ENCODE peak calls at places on chromosomes 4 and X, in seven cellular contexts. V, G, B, A, I, D and Z are unnamed samples.

GRCh38 chr4:155906554-155907247 is 3.2 kb downstream of the TDO2 start:
- DNase-seq in V (no peak), G (peak), B (peak), A (peak), I (no peak), D (peak), Z (peak)

GRCh38 chr4:87427518-87427868 is 5.1 kb downstream of the NUDT9 start:
- DNase-seq in V (no peak), G (peak), B (no peak), A (no peak), I (no peak), D (no peak), Z (no peak)

GRCh38 chr4:148152868-148153630 is 289.2 kb downstream of the NR3C2 start:
- DNase-seq in V (no peak), G (no peak), B (no peak), A (no peak), I (no peak), D (no peak), Z (no peak)

GRCh38 chr4:21009956-21010355 is 309.7 kb downstream of the PACRGL start:
- DNase-seq in V (no peak), G (no peak), B (no peak), A (no peak), I (no peak), D (no peak), Z (no peak)

GRCh38 chrX:138775501-138775900 is 64.0 kb upstream of the FGF13 start:
- DNase-seq in V (peak), G (no peak), B (peak), A (peak), I (no peak), D (no peak), Z (no peak)

GRCh38 chrX:112235547-112235946 is 153.0 kb upstream of the TRPC5 start:
- DNase-seq in V (no peak), G (no peak), B (no peak), A (no peak), I (no peak), D (no peak), Z (no peak)

GRCh38 chr4:14284578-14284977 is 657.1 kb upstream of the BOD1L1 start:
- DNase-seq in V (no peak), G (no peak), B (no peak), A (no peak), I (no peak), D (no peak), Z (no peak)

GRCh38 chr4:140095694-140096482 is 58.1 kb downstream of the MAML3 start:
- DNase-seq in V (peak), G (no peak), B (peak), A (peak), I (peak), D (no peak), Z (peak)

GRCh38 chrX:120446503-120446902 is 22.6 kb downstream of the LAMP2 start:
- DNase-seq in V (no peak), G (peak), B (peak), A (no peak), I (no peak), D (no peak), Z (no peak)

GRCh38 chr4:188109157-188109755 is at the start of gene TRIML2:
- DNase-seq in V (no peak), G (no peak), B (no peak), A (no peak), I (no peak), D (no peak), Z (no peak)

GRCh38 chrX:46436744-46437143 is 108.5 kb downstream of the ZNF674 start:
- DNase-seq in V (no peak), G (no peak), B (no peak), A (no peak), I (no peak), D (no peak), Z (no peak)

GRCh38 chr4:84690481-84690880 is 107.6 kb downstream of the CDS1 start:
- DNase-seq in V (no peak), G (no peak), B (peak), A (no peak), I (no peak), D (no peak), Z (no peak)

GRCh38 chrX:42976729-42977366 is 198.9 kb upstream of the PPP1R2C start:
- DNase-seq in V (no peak), G (no peak), B (no peak), A (peak), I (no peak), D (no peak), Z (no peak)

GRCh38 chr4:140037353-140038030 is 116.5 kb downstream of the MAML3 start:
- DNase-seq in V (no peak), G (peak), B (peak), A (peak), I (no peak), D (no peak), Z (no peak)

GRCh38 chr4:68606240-68606639 is 30.1 kb upstream of the UGT2B17 start:
- DNase-seq in V (no peak), G (no peak), B (no peak), A (no peak), I (no peak), D (no peak), Z (no peak)

GRCh38 chr4:55706526-55706925 is 70.4 kb upstream of the NMU start:
- DNase-seq in V (no peak), G (peak), B (no peak), A (no peak), I (no peak), D (no peak), Z (no peak)

GRCh38 chrX:112866175-112866574 is 25.5 kb upstream of the AMOT start:
- DNase-seq in V (no peak), G (no peak), B (peak), A (peak), I (no peak), D (no peak), Z (no peak)

GRCh38 chr4:76980280-76980679 is 30.7 kb downstream of the SEPTIN11 start:
- DNase-seq in V (no peak), G (no peak), B (no peak), A (no peak), I (no peak), D (no peak), Z (no peak)

GRCh38 chr4:76977113-76977512 is 27.6 kb downstream of the SEPTIN11 start:
- DNase-seq in V (no peak), G (no peak), B (no peak), A (no peak), I (no peak), D (no peak), Z (no peak)

GRCh38 chr4:76979236-76979635 is 29.7 kb downstream of the SEPTIN11 start:
- DNase-seq in V (no peak), G (no peak), B (no peak), A (no peak), I (no peak), D (no peak), Z (no peak)

GRCh38 chr4:76974150-76974549 is 24.6 kb downstream of the SEPTIN11 start:
- DNase-seq in V (no peak), G (no peak), B (no peak), A (no peak), I (no peak), D (no peak), Z (no peak)

GRCh38 chr4:76977731-76978350 is 28.3 kb downstream of the SEPTIN11 start:
- DNase-seq in V (no peak), G (no peak), B (peak), A (no peak), I (no peak), D (no peak), Z (no peak)
- H3K4me3 ChIP-seq in V (no peak), G (no peak), B (no peak), A (no peak), I (no peak), D (no peak), Z (no peak)

DNA sequence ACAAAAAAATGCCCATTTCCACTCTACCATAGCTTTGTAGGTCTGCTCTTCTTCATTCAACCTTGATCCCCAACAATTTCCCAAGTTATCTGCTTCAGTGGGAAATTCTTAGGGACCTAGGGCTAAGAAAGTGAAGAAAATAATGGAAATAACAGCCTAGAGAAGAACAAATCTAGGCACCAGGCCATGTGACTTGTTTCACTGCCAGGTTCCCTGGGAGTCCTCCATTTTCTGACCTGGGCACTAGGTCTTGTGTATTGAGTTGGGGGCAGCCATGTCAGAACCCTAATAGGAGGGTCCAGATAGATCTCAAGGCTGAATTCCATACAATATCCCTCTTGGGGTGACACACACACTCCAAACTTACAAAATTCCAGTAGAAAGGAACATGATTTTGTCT is 194.6 kb upstream of the STK26 start:
- DNase-seq in V (peak), G (no peak), B (no peak), A (no peak), I (no peak), D (no peak), Z (no peak)
- H3K4me3 ChIP-seq in V (peak), G (no peak), B (no peak), A (no peak), I (no peak), D (no peak), Z (no peak)

GRCh38 chrX:68209008-68209407 is 224.3 kb downstream of the OPHN1 start:
- DNase-seq in V (no peak), G (no peak), B (no peak), A (no peak), I (no peak), D (no peak), Z (no peak)

GRCh38 chrX:68199062-68199848 is 234.0 kb downstream of the OPHN1 start:
- DNase-seq in V (no peak), G (no peak), B (no peak), A (no peak), I (no peak), D (no peak), Z (no peak)

GRCh38 chrX:68204639-68205038 is 228.7 kb downstream of the OPHN1 start:
- DNase-seq in V (no peak), G (no peak), B (no peak), A (no peak), I (no peak), D (no peak), Z (no peak)

DNA sequence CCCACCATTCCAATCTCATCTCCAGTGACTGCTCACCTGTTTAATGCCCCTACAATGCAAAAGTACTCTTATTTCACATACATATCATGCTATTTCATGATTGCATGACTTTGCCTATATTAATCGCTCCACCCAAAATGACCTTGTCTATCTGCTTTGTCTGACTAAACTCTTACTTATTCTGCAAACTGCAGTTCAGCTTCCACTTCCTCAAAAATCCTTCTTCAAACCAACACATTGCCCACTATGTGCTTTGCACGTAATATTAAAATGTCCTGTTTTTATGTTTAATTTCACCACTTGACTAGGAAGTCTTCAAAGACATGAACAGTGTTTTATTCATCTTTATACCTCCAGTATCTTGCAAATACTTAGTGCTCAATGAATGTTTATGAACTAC is 229.6 kb downstream of the OPHN1 start:
- DNase-seq in V (no peak), G (no peak), B (no peak), A (no peak), I (no peak), D (no peak), Z (no peak)
- H3K4me3 ChIP-seq in V (no peak), G (no peak), B (no peak), A (no peak), I (no peak), D (no peak), Z (no peak)

GRCh38 chr4:6055436-6055835 is 37.2 kb upstream of the C4orf50 start:
- DNase-seq in V (no peak), G (no peak), B (no peak), A (no peak), I (no peak), D (no peak), Z (no peak)

GRCh38 chr4:6062133-6062532 is 43.9 kb upstream of the C4orf50 start:
- DNase-seq in V (no peak), G (no peak), B (no peak), A (no peak), I (no peak), D (no peak), Z (no peak)

GRCh38 chr4:6059375-6059805 is 41.2 kb upstream of the C4orf50 start:
- DNase-seq in V (no peak), G (no peak), B (no peak), A (no peak), I (no peak), D (no peak), Z (no peak)

GRCh38 chr4:6056976-6057766 is 38.9 kb upstream of the C4orf50 start:
- DNase-seq in V (no peak), G (no peak), B (no peak), A (no peak), I (no peak), D (no peak), Z (no peak)

GRCh38 chr4:6058531-6059374 is 40.5 kb upstream of the C4orf50 start:
- DNase-seq in V (no peak), G (no peak), B (no peak), A (no peak), I (no peak), D (no peak), Z (no peak)
- H3K4me3 ChIP-seq in V (no peak), G (no peak), B (no peak), A (no peak), I (no peak), D (no peak), Z (no peak)